ENCODE peak calls at places on chromosomes 1 and 21, in seven cellular contexts. One of them, this sample, is unnamed. For H3K27me3, the result is how much of the 10 kb centered on the place peaks cover.

GRCh38 chr21:38263493-38263892 is 6.7 kb downstream of the KCNJ15 start:
- DNase-seq in GM23338: no peak
- DNase-seq in sigmoid colon: no peak
- DNase-seq in HCT116: no peak
- DNase-seq in stomach: no peak
- DNase-seq in endothelial cell of umbilical vein: no peak
- DNase-seq in SK-N-SH: no peak
- DNase-seq in this sample: no peak

GRCh38 chr1:18491168-18491567 is 10.4 kb downstream of the KLHDC7A start:
- DNase-seq in GM23338: no peak
- DNase-seq in sigmoid colon: no peak
- DNase-seq in HCT116: no peak
- DNase-seq in stomach: no peak
- DNase-seq in endothelial cell of umbilical vein: no peak
- DNase-seq in SK-N-SH: no peak
- DNase-seq in this sample: no peak

GRCh38 chr1:205935869-205936268 is 7.4 kb downstream of the SLC26A9 start:
- DNase-seq in GM23338: no peak
- DNase-seq in sigmoid colon: no peak
- DNase-seq in HCT116: no peak
- DNase-seq in stomach: no peak
- DNase-seq in endothelial cell of umbilical vein: no peak
- DNase-seq in SK-N-SH: no peak
- DNase-seq in this sample: no peak

GRCh38 chr1:65434760-65435159 is 14.3 kb downstream of the LEPR start:
- DNase-seq in GM23338: no peak
- DNase-seq in sigmoid colon: no peak
- DNase-seq in HCT116: no peak
- DNase-seq in stomach: no peak
- DNase-seq in endothelial cell of umbilical vein: no peak
- DNase-seq in SK-N-SH: no peak
- DNase-seq in this sample: no peak

GRCh38 chr1:155208656-155209372 is at the start of gene MTX1:
- DNase-seq in GM23338: peak
- DNase-seq in sigmoid colon: peak
- DNase-seq in HCT116: no peak
- DNase-seq in stomach: peak
- DNase-seq in endothelial cell of umbilical vein: peak
- DNase-seq in SK-N-SH: peak
- DNase-seq in this sample: peak

GRCh38 chr1:77027916-77028315 is 160.6 kb downstream of the ST6GALNAC5 start:
- DNase-seq in GM23338: no peak
- DNase-seq in sigmoid colon: no peak
- DNase-seq in HCT116: no peak
- DNase-seq in stomach: no peak
- DNase-seq in endothelial cell of umbilical vein: no peak
- DNase-seq in SK-N-SH: no peak
- DNase-seq in this sample: no peak

GRCh38 chr1:10431065-10431730 is 965 bp downstream of the CENPS start:
- DNase-seq in GM23338: peak
- DNase-seq in sigmoid colon: no peak
- DNase-seq in HCT116: no peak
- DNase-seq in stomach: no peak
- DNase-seq in endothelial cell of umbilical vein: no peak
- DNase-seq in SK-N-SH: no peak
- DNase-seq in this sample: no peak

GRCh38 chr1:198203434-198203833 is 46.6 kb downstream of the NEK7 start:
- DNase-seq in GM23338: peak
- DNase-seq in sigmoid colon: no peak
- DNase-seq in HCT116: no peak
- DNase-seq in stomach: no peak
- DNase-seq in endothelial cell of umbilical vein: no peak
- DNase-seq in SK-N-SH: no peak
- DNase-seq in this sample: no peak

GRCh38 chr1:100631015-100631521 is 88.5 kb upstream of the VCAM1 start:
- DNase-seq in GM23338: no peak
- DNase-seq in sigmoid colon: no peak
- DNase-seq in HCT116: no peak
- DNase-seq in stomach: no peak
- DNase-seq in endothelial cell of umbilical vein: peak
- DNase-seq in SK-N-SH: no peak
- DNase-seq in this sample: no peak

GRCh38 chr1:91850708-91851107 is 35.2 kb downstream of the TGFBR3 start:
- DNase-seq in GM23338: no peak
- DNase-seq in sigmoid colon: no peak
- DNase-seq in HCT116: no peak
- DNase-seq in stomach: no peak
- DNase-seq in endothelial cell of umbilical vein: no peak
- DNase-seq in SK-N-SH: no peak
- DNase-seq in this sample: no peak

GRCh38 chr1:245583081-245583480 is 428.3 kb downstream of the KIF26B start:
- DNase-seq in GM23338: no peak
- DNase-seq in sigmoid colon: no peak
- DNase-seq in HCT116: no peak
- DNase-seq in stomach: no peak
- DNase-seq in endothelial cell of umbilical vein: no peak
- DNase-seq in SK-N-SH: no peak
- DNase-seq in this sample: no peak

GRCh38 chr1:224149733-224150132 is 33.3 kb upstream of the DEGS1 start:
- DNase-seq in GM23338: peak
- DNase-seq in sigmoid colon: no peak
- DNase-seq in HCT116: no peak
- DNase-seq in stomach: no peak
- DNase-seq in endothelial cell of umbilical vein: no peak
- DNase-seq in SK-N-SH: no peak
- DNase-seq in this sample: no peak

GRCh38 chr1:179548666-179549367 is 26.9 kb downstream of the NPHS2 start:
- DNase-seq in GM23338: no peak
- DNase-seq in sigmoid colon: no peak
- DNase-seq in HCT116: no peak
- DNase-seq in stomach: no peak
- DNase-seq in endothelial cell of umbilical vein: no peak
- DNase-seq in SK-N-SH: no peak
- DNase-seq in this sample: no peak

GRCh38 chr1:179550753-179551682 is 24.7 kb downstream of the NPHS2 start:
- DNase-seq in GM23338: no peak
- DNase-seq in sigmoid colon: no peak
- DNase-seq in HCT116: no peak
- DNase-seq in stomach: no peak
- DNase-seq in endothelial cell of umbilical vein: no peak
- DNase-seq in SK-N-SH: no peak
- DNase-seq in this sample: no peak

GRCh38 chr1:179558078-179558477 is 17.7 kb downstream of the NPHS2 start:
- DNase-seq in GM23338: no peak
- DNase-seq in sigmoid colon: no peak
- DNase-seq in HCT116: no peak
- DNase-seq in stomach: no peak
- DNase-seq in endothelial cell of umbilical vein: no peak
- DNase-seq in SK-N-SH: no peak
- DNase-seq in this sample: no peak

GRCh38 chr1:179549368-179549700 is 26.4 kb downstream of the NPHS2 start:
- DNase-seq in GM23338: no peak
- DNase-seq in sigmoid colon: no peak
- DNase-seq in HCT116: no peak
- DNase-seq in stomach: no peak
- DNase-seq in endothelial cell of umbilical vein: no peak
- DNase-seq in SK-N-SH: no peak
- DNase-seq in this sample: no peak

GRCh38 chr1:179554394-179554793 is 21.4 kb downstream of the NPHS2 start:
- DNase-seq in GM23338: no peak
- DNase-seq in sigmoid colon: no peak
- DNase-seq in HCT116: no peak
- DNase-seq in stomach: no peak
- DNase-seq in endothelial cell of umbilical vein: no peak
- DNase-seq in SK-N-SH: no peak
- DNase-seq in this sample: no peak
- H3K27ac ChIP-seq in GM23338: no peak
- H3K27ac ChIP-seq in sigmoid colon: no peak
- H3K27ac ChIP-seq in HCT116: no peak
- H3K27ac ChIP-seq in stomach: no peak
- H3K27ac ChIP-seq in endothelial cell of umbilical vein: no peak
- H3K27ac ChIP-seq in SK-N-SH: no peak
- H3K27ac ChIP-seq in this sample: no peak

GRCh38 chr1:229452956-229453801 is 19.3 kb upstream of the ACTA1 start:
- DNase-seq in GM23338: peak
- DNase-seq in sigmoid colon: no peak
- DNase-seq in HCT116: peak
- DNase-seq in stomach: no peak
- DNase-seq in endothelial cell of umbilical vein: no peak
- DNase-seq in SK-N-SH: no peak
- DNase-seq in this sample: no peak
- TF ChIP-seq POLR2AphosphoS5 in GM23338: no peak
- TF ChIP-seq POLR2AphosphoS5 in sigmoid colon: no peak
- TF ChIP-seq POLR2AphosphoS5 in HCT116: no peak
- TF ChIP-seq POLR2AphosphoS5 in stomach: no peak
- TF ChIP-seq POLR2AphosphoS5 in endothelial cell of umbilical vein: no peak
- TF ChIP-seq POLR2AphosphoS5 in SK-N-SH: no peak
- TF ChIP-seq POLR2AphosphoS5 in this sample: no peak

GRCh38 chr1:164886101-164886500 is 327.1 kb downstream of the PBX1 start:
- DNase-seq in GM23338: no peak
- DNase-seq in sigmoid colon: no peak
- DNase-seq in HCT116: no peak
- DNase-seq in stomach: no peak
- DNase-seq in endothelial cell of umbilical vein: no peak
- DNase-seq in SK-N-SH: no peak
- DNase-seq in this sample: no peak

GRCh38 chr1:164880644-164881043 is 321.7 kb downstream of the PBX1 start:
- DNase-seq in GM23338: no peak
- DNase-seq in sigmoid colon: no peak
- DNase-seq in HCT116: no peak
- DNase-seq in stomach: no peak
- DNase-seq in endothelial cell of umbilical vein: no peak
- DNase-seq in SK-N-SH: peak
- DNase-seq in this sample: no peak

GRCh38 chr1:164880199-164880598 is 321.2 kb downstream of the PBX1 start:
- DNase-seq in GM23338: no peak
- DNase-seq in sigmoid colon: no peak
- DNase-seq in HCT116: no peak
- DNase-seq in stomach: no peak
- DNase-seq in endothelial cell of umbilical vein: no peak
- DNase-seq in SK-N-SH: no peak
- DNase-seq in this sample: no peak

DNA sequence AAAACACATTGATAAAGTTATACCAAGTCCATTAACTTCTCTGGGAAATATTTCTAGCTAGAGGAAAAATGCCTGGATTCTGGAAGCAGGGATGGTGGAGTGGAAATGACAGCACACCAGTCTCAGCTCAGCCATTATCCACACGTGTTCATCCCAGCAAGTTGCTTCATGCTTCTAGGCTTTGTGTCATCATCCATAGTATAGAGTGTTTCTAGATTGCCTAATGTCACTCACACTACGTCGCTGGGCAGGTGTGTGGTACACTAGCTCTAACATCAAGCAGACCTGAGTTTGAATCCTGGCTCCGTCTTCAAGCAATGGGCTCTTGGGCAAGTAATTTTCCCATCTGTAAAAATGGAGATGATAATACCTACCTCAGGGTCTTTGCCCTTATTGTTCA is 326.3 kb downstream of the PBX1 start:
- DNase-seq in GM23338: no peak
- DNase-seq in sigmoid colon: no peak
- DNase-seq in HCT116: no peak
- DNase-seq in stomach: no peak
- DNase-seq in endothelial cell of umbilical vein: no peak
- DNase-seq in SK-N-SH: no peak
- DNase-seq in this sample: no peak
- H3K27me3 ChIP-seq in GM23338: under half
- H3K27me3 ChIP-seq in sigmoid colon: under half
- H3K27me3 ChIP-seq in HCT116: under half
- H3K27me3 ChIP-seq in stomach: under half
- H3K27me3 ChIP-seq in endothelial cell of umbilical vein: under half
- H3K27me3 ChIP-seq in SK-N-SH: under half
- H3K27me3 ChIP-seq in this sample: under half

GRCh38 chr1:38989979-38990378 is 1.1 kb upstream of the AKIRIN1 start:
- DNase-seq in GM23338: no peak
- DNase-seq in sigmoid colon: no peak
- DNase-seq in HCT116: no peak
- DNase-seq in stomach: no peak
- DNase-seq in endothelial cell of umbilical vein: no peak
- DNase-seq in SK-N-SH: no peak
- DNase-seq in this sample: no peak
- H3K27ac ChIP-seq in GM23338: peak
- H3K27ac ChIP-seq in sigmoid colon: peak
- H3K27ac ChIP-seq in HCT116: peak
- H3K27ac ChIP-seq in stomach: peak
- H3K27ac ChIP-seq in endothelial cell of umbilical vein: no peak
- H3K27ac ChIP-seq in SK-N-SH: peak
- H3K27ac ChIP-seq in this sample: peak

GRCh38 chr1:156992215-156992614 is 53.3 kb downstream of the ARHGEF11 start:
- DNase-seq in GM23338: no peak
- DNase-seq in sigmoid colon: no peak
- DNase-seq in HCT116: no peak
- DNase-seq in stomach: peak
- DNase-seq in endothelial cell of umbilical vein: no peak
- DNase-seq in SK-N-SH: no peak
- DNase-seq in this sample: no peak
- TF ChIP-seq POLR2AphosphoS5 in GM23338: no peak
- TF ChIP-seq POLR2AphosphoS5 in sigmoid colon: no peak
- TF ChIP-seq POLR2AphosphoS5 in HCT116: no peak
- TF ChIP-seq POLR2AphosphoS5 in stomach: peak
- TF ChIP-seq POLR2AphosphoS5 in endothelial cell of umbilical vein: no peak
- TF ChIP-seq POLR2AphosphoS5 in SK-N-SH: no peak
- TF ChIP-seq POLR2AphosphoS5 in this sample: no peak

GRCh38 chr1:156389311-156389710 is 20.3 kb downstream of the RHBG start:
- DNase-seq in GM23338: no peak
- DNase-seq in sigmoid colon: no peak
- DNase-seq in HCT116: no peak
- DNase-seq in stomach: no peak
- DNase-seq in endothelial cell of umbilical vein: no peak
- DNase-seq in SK-N-SH: no peak
- DNase-seq in this sample: no peak
- H3K27me3 ChIP-seq in GM23338: half or more
- H3K27me3 ChIP-seq in sigmoid colon: half or more
- H3K27me3 ChIP-seq in HCT116: under half
- H3K27me3 ChIP-seq in stomach: half or more
- H3K27me3 ChIP-seq in endothelial cell of umbilical vein: under half
- H3K27me3 ChIP-seq in SK-N-SH: under half
- H3K27me3 ChIP-seq in this sample: under half

GRCh38 chr1:109270623-109271317 is 12.2 kb downstream of the PSRC1 start:
- DNase-seq in GM23338: no peak
- DNase-seq in sigmoid colon: no peak
- DNase-seq in HCT116: no peak
- DNase-seq in stomach: no peak
- DNase-seq in endothelial cell of umbilical vein: no peak
- DNase-seq in SK-N-SH: no peak
- DNase-seq in this sample: no peak

GRCh38 chr1:109269981-109270622 is 12.8 kb downstream of the PSRC1 start:
- DNase-seq in GM23338: no peak
- DNase-seq in sigmoid colon: no peak
- DNase-seq in HCT116: no peak
- DNase-seq in stomach: no peak
- DNase-seq in endothelial cell of umbilical vein: no peak
- DNase-seq in SK-N-SH: no peak
- DNase-seq in this sample: no peak

GRCh38 chr1:109268431-109269211 is 14.3 kb downstream of the PSRC1 start:
- DNase-seq in GM23338: no peak
- DNase-seq in sigmoid colon: no peak
- DNase-seq in HCT116: no peak
- DNase-seq in stomach: no peak
- DNase-seq in endothelial cell of umbilical vein: no peak
- DNase-seq in SK-N-SH: no peak
- DNase-seq in this sample: no peak

GRCh38 chr1:109267743-109268300 is 15.1 kb downstream of the PSRC1 start:
- DNase-seq in GM23338: no peak
- DNase-seq in sigmoid colon: no peak
- DNase-seq in HCT116: no peak
- DNase-seq in stomach: no peak
- DNase-seq in endothelial cell of umbilical vein: no peak
- DNase-seq in SK-N-SH: no peak
- DNase-seq in this sample: no peak

GRCh38 chr1:109269212-109269980 is 13.5 kb downstream of the PSRC1 start:
- DNase-seq in GM23338: no peak
- DNase-seq in sigmoid colon: no peak
- DNase-seq in HCT116: no peak
- DNase-seq in stomach: no peak
- DNase-seq in endothelial cell of umbilical vein: no peak
- DNase-seq in SK-N-SH: no peak
- DNase-seq in this sample: no peak
- H3K27ac ChIP-seq in GM23338: no peak
- H3K27ac ChIP-seq in sigmoid colon: no peak
- H3K27ac ChIP-seq in HCT116: no peak
- H3K27ac ChIP-seq in stomach: no peak
- H3K27ac ChIP-seq in endothelial cell of umbilical vein: no peak
- H3K27ac ChIP-seq in SK-N-SH: no peak
- H3K27ac ChIP-seq in this sample: no peak